ENCODE peak calls at places on chromosomes 4 and X, in four cellular contexts. Q, I, J and M are unnamed samples.

GRCh38 chr4:85482000-85482738 is 7.2 kb downstream of the ARHGAP24 start:
- DNase-seq in J (no peak), Q (no peak), I (no peak), M (no peak)

GRCh38 chrX:15151267-15152196 is 118.4 kb downstream of the ASB9 start:
- DNase-seq in Q (no peak), I (no peak), J (peak; percentile 38), M (no peak)

GRCh38 chr4:15479913-15480185 is 10.2 kb downstream of the CC2D2A start:
- DNase-seq in Q (no peak), J (no peak), I (no peak), M (no peak)

GRCh38 chr4:167842487-167842886 is 249.8 kb upstream of the ANXA10 start:
- DNase-seq in I (no peak), Q (no peak), J (no peak), M (no peak)

GRCh38 chr4:87838207-87838606 is 5.4 kb downstream of the MEPE start:
- DNase-seq in Q (peak; percentile 11), J (no peak), I (no peak), M (no peak)

GRCh38 chr4:188986271-188986689 is 847.0 kb downstream of the TRIML1 start:
- DNase-seq in J (no peak), Q (no peak), I (no peak), M (no peak)

GRCh38 chr4:76977731-76978350 is 28.3 kb downstream of the SEPTIN11 start:
- DNase-seq in I (no peak), Q (no peak), J (no peak), M (no peak)

GRCh38 chr4:82500106-82500738 is 61.6 kb downstream of the TMEM150C start:
- DNase-seq in I (no peak), J (no peak), Q (no peak), M (no peak)

GRCh38 chr4:47930971-47931804 is 16.8 kb upstream of the NFXL1 start:
- DNase-seq in Q (no peak), I (no peak), J (no peak), M (no peak)

GRCh38 chrX:119734897-119735339 is 23.5 kb upstream of the SOWAHD start:
- DNase-seq in Q (no peak), J (no peak), I (peak; percentile 90), M (no peak)

GRCh38 chr4:65241257-65241997 is 428.9 kb downstream of the EPHA5 start:
- DNase-seq in Q (peak; percentile 74), J (no peak), I (no peak), M (no peak)

GRCh38 chr4:46844325-46844917 is 64.6 kb downstream of the COX7B2 start:
- DNase-seq in J (peak; percentile 4), Q (peak; percentile 68), I (peak; percentile 62), M (no peak)

GRCh38 chrX:53379008-53379710 is 43.3 kb downstream of the SMC1A start:
- DNase-seq in J (no peak), I (no peak), Q (no peak), M (no peak)

GRCh38 chrX:40871385-40872082 is 136.2 kb upstream of the MED14 start:
- DNase-seq in Q (no peak), J (peak; percentile 87), I (no peak), M (no peak)

GRCh38 chr4:101987623-101988243 is 197.2 kb downstream of the BANK1 start:
- DNase-seq in Q (no peak), J (no peak), I (no peak), M (no peak)

GRCh38 chrX:111823068-111823467 is 52.9 kb upstream of the TRPC5OS start:
- DNase-seq in I (no peak), J (no peak), Q (peak; percentile 37), M (no peak)

GRCh38 chr4:29467044-29467717 is 1253.0 kb upstream of the PCDH7 start:
- DNase-seq in Q (no peak), I (no peak), J (no peak), M (no peak)

GRCh38 chr4:86918539-86919072 is 16.2 kb upstream of the AFF1 start:
- DNase-seq in I (no peak), Q (no peak), J (no peak), M (no peak)

GRCh38 chrX:131801911-131802310 is 221.2 kb upstream of the STK26 start:
- DNase-seq in Q (no peak), J (no peak), I (no peak), M (no peak)

GRCh38 chr4:1092983-1093361 is 20.4 kb downstream of the RNF212 start:
- DNase-seq in J (no peak), Q (no peak), I (no peak), M (no peak)

GRCh38 chr4:1091561-1091995 is 21.8 kb downstream of the RNF212 start:
- DNase-seq in Q (no peak), J (no peak), I (no peak), M (no peak)

GRCh38 chr4:1090036-1090435 is 23.3 kb downstream of the RNF212 start:
- DNase-seq in J (no peak), Q (no peak), I (no peak), M (no peak)

GRCh38 chr4:1092026-1092982 is 21.1 kb downstream of the RNF212 start:
- DNase-seq in I (no peak), Q (peak; percentile 32), J (no peak), M (no peak)

GRCh38 chr4:1090465-1091440 is 22.6 kb downstream of the RNF212 start:
- DNase-seq in I (no peak), J (no peak), Q (no peak), M (no peak)
- TF ChIP-seq SPI1 in I (no peak), J (no peak), Q (no peak), M (no peak)

GRCh38 chr4:54513231-54513630 is 144.5 kb upstream of the KIT start:
- DNase-seq in J (no peak), I (no peak), Q (no peak), M (no peak)

GRCh38 chr4:54513741-54514140 is 144.0 kb upstream of the KIT start:
- DNase-seq in J (no peak), I (no peak), Q (no peak), M (no peak)

GRCh38 chr4:54516556-54517215 is 141.1 kb upstream of the KIT start:
- DNase-seq in I (no peak), J (no peak), Q (no peak), M (no peak)

DNA sequence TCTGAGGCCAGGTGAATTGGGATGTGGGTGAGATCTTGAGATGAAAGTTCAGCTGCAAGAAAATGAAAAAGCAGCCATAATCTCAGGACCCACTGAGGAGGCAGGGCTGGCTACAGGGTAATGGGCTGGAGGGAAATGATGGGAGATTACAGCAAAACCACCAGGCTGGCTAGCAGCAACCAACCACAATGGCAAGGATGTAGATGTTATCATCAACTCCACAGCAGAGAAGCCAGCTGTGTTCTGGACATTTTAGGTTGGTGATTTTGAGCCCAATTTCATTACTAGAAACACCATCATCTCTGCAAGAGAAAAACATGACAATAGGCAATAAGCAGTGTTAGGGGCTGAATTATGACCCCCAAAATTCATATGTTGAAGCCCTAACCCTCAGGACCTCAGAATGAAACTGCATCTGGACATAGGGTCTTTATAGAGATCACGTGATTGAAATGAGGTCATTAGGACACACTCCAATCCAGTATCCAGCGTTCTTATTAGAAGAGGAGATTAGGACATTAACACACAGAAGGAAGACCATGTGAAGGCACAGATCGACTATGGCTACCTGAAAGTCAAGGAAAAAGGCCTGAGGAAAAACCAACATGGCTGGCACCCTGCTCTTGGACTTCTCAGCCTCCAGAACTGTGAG is 139.8 kb upstream of the KIT start:
- DNase-seq in I (no peak), J (no peak), Q (no peak), M (no peak)
- TF ChIP-seq SPI1 in I (no peak), J (no peak), Q (no peak), M (no peak)

DNA sequence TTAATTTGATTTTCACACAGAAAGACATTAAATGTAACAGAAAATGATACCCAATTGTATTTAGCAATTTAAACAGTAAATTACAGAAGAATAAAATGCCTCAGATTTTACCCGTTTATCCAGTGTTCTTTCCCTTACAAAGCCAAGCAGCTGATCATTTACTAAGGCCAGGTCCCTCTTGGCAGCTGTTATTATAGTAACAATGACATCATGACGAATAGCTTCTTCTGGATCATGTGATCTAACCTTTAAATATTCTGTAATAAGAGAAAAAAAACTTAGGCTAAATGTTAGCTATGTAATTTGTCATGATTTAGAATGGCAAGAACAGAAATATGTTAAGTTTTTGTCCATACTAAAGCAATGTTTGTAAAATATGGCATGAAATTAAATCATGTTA is 69.4 kb downstream of the PDS5A start:
- DNase-seq in Q (no peak), J (no peak), I (no peak), M (no peak)
- TF ChIP-seq SPI1 in Q (no peak), J (no peak), I (no peak), M (no peak)

DNA sequence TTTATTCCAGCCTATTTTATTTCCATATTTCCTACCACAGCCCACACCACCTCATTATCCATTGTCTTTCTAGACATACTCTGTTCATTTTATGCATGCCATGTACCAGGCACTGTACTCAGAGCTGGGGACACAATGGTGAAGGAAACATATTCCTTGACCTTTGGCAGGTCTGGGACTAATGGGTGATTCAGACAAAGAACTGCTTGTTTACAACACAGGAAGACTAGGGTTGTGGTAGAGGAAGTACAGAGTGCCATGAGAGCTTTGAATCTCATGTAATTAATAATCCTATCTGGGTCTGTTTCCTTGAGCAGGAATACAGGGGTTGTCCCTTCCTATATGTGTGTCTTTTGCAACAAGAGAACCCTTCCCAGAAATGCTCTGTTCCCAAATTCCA is 75.1 kb upstream of the NUDT10 start:
- DNase-seq in Q (no peak), I (no peak), J (no peak), M (no peak)
- TF ChIP-seq SPI1 in Q (no peak), I (no peak), J (no peak), M (no peak)

GRCh38 chrX:10168226-10168625 is 11.5 kb downstream of the CLCN4 start:
- DNase-seq in Q (no peak), J (no peak), I (peak; percentile 32), M (no peak)
- TF ChIP-seq SPI1 in Q (no peak), J (no peak), I (no peak), M (no peak)